ENCODE peak calls at places on chromosomes 3 and 15, in five cellular contexts. O, E, D, Z and M are unnamed samples.

GRCh38 chr15:61910839-61911369 is 149.3 kb downstream of the VPS13C start:
- DNase-seq in O (no peak), E (no peak), D (peak), Z (no peak), M (no peak)

GRCh38 chr15:57692709-57693108 is 13.8 kb upstream of the POLR2M start:
- DNase-seq in O (no peak), E (no peak), D (no peak), Z (no peak), M (no peak)

GRCh38 chr3:132006605-132007204 is 28.1 kb downstream of the CPNE4 start:
- DNase-seq in O (peak), E (peak), D (no peak), Z (peak), M (no peak)

GRCh38 chr3:140499114-140499757 is 178.6 kb upstream of the TRIM42 start:
- DNase-seq in O (peak), E (no peak), D (no peak), Z (no peak), M (no peak)

GRCh38 chr3:126319701-126320295 is 37.4 kb downstream of the KLF15 start:
- DNase-seq in O (no peak), E (no peak), D (no peak), Z (no peak), M (no peak)

GRCh38 chr15:67738056-67738455 is 87.3 kb upstream of the SKOR1 start:
- DNase-seq in O (no peak), E (no peak), D (no peak), Z (no peak), M (no peak)

GRCh38 chr15:68789921-68790575 is 30.6 kb downstream of the ANP32A start:
- DNase-seq in O (no peak), E (no peak), D (no peak), Z (no peak), M (no peak)

GRCh38 chr3:32143849-32144757 is 37.7 kb downstream of the GPD1L start:
- DNase-seq in O (peak), E (peak), D (peak), Z (peak), M (no peak)

GRCh38 chr3:129312671-129313414 is 34.2 kb downstream of the HMCES start:
- DNase-seq in O (no peak), E (no peak), D (no peak), Z (no peak), M (no peak)

GRCh38 chr3:121490161-121490560 is 55.6 kb downstream of the POLQ start:
- DNase-seq in O (no peak), E (peak), D (no peak), Z (no peak), M (no peak)

GRCh38 chr3:170098753-170099152 is 61.0 kb downstream of the GPR160 start:
- DNase-seq in O (no peak), E (no peak), D (no peak), Z (no peak), M (no peak)

GRCh38 chr3:112734718-112735350 is 93.9 kb upstream of the CCDC80 start:
- DNase-seq in O (peak), E (peak), D (peak), Z (peak), M (no peak)

GRCh38 chr3:112734171-112734570 is 93.2 kb upstream of the CCDC80 start:
- DNase-seq in O (no peak), E (no peak), D (no peak), Z (no peak), M (no peak)

GRCh38 chr3:112735927-112736326 is 95.0 kb upstream of the CCDC80 start:
- DNase-seq in O (no peak), E (no peak), D (no peak), Z (no peak), M (no peak)

GRCh38 chr3:112730210-112730609 is 89.3 kb upstream of the CCDC80 start:
- DNase-seq in O (no peak), E (no peak), D (no peak), Z (no peak), M (no peak)
- TF ChIP-seq CTCF in O (no peak), E (no peak), D (peak), Z (no peak), M (no peak)

DNA sequence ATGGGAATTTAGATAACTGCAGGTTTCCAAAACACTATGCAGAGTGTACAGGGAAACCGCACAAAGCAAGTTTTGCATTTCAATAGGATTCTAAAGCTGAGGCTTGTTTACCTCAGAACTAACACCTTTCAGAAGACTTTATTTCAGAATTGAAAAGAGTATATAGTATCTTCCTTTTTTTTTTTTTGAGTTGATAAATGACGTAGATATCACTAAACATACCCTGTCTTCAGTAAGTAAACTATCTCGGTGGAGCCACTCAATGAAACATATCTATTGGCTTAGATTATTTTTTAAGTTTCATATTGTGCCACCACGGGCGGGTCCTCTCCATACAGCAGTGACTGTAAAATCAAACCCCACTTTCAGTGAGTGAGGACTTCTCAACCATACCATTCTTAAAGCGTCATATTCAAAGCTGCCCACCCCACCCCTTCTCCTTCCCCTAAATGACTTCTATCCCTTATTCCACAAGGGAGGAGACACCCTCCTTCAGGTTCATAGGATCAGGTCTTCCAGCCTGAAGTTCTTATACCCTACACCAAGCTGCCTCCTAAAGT is 2.0 kb upstream of the TBL1XR1 start:
- DNase-seq in O (no peak), E (no peak), D (no peak), Z (no peak), M (no peak)
- H3K27ac ChIP-seq in O (no peak), E (peak), D (no peak), Z (peak), M (peak)

GRCh38 chr3:43583481-43583880 is 38.3 kb downstream of the ANO10 start:
- DNase-seq in O (no peak), E (no peak), D (no peak), Z (no peak), M (no peak)
- TF ChIP-seq CTCF in O (no peak), E (no peak), D (peak), Z (no peak), M (no peak)

GRCh38 chr3:138011722-138012121 is 1.8 kb downstream of the CLDN18 start:
- DNase-seq in O (no peak), E (no peak), D (no peak), Z (no peak), M (no peak)

GRCh38 chr3:138019288-138020069 is 9.5 kb downstream of the CLDN18 start:
- DNase-seq in O (no peak), E (no peak), D (no peak), Z (no peak), M (no peak)

GRCh38 chr3:138012526-138012925 is 2.6 kb downstream of the CLDN18 start:
- DNase-seq in O (no peak), E (no peak), D (no peak), Z (no peak), M (no peak)

GRCh38 chr3:138010273-138010590 is 267 bp downstream of the CLDN18 start:
- DNase-seq in O (no peak), E (no peak), D (no peak), Z (no peak), M (no peak)

GRCh38 chr3:138016065-138016464 is 6.1 kb downstream of the CLDN18 start:
- DNase-seq in O (no peak), E (no peak), D (no peak), Z (no peak), M (no peak)
- H3K27ac ChIP-seq in O (no peak), E (no peak), D (no peak), Z (no peak), M (peak)

DNA sequence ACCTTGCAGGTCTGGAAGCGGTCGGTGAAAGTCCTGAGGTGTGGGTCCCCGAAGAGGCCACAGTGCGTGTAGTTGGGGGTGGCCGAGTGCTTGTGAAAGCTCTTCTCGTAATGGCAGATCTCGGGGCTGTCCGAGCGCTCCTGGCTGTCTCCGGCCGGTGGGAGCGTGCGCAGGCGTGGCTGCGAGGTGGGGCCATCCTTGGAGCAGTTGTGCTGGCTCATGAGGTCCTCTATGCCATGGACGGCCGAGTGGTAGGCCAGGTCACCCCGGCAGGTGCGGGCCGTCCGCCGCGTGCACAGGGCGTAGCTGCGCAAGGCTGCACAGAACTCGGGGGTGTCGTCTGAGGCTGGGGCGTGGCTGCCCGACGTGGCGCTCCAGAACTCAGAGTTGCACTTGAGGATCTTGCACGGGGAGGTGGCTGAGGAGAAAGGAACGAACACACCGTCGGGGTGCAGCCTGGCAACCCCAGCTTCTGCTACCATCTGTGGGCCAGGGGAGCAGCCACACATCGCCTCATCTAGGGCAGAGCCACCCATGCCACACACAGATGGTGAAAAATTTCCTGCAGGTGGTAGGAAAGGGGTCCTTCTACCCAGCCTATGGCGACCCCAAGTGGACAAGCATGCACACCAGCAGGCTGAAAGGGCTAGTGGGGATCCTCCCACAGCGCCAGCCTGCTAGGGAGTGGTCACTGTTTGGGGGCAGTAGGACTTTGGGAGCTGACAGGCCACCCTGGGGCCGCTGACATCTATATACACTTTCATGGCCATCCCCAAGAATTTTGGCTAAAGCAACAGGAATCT is 36.7 kb downstream of the RGMA start:
- DNase-seq in O (no peak), E (no peak), D (no peak), Z (no peak), M (no peak)
- TF ChIP-seq CTCF in O (no peak), E (peak), D (no peak), Z (no peak), M (no peak)